ENCODE peak calls at places on chromosomes 4 and X, in eight cellular contexts. Z, I, H, N, P, S, E and O are unnamed samples.

GRCh38 chrX:119118780-119119395 is 8.7 kb downstream of the KIAA1210 start:
- DNase-seq in Z (peak; percentile 67), I (peak; percentile 49), H (peak; percentile 32), N (peak; percentile 63), P (peak; percentile 8), S (peak; percentile 33), E (peak; percentile 33), O (no peak)

GRCh38 chr4:128690009-128690408 is 119.5 kb upstream of the JADE1 start:
- DNase-seq in Z (no peak), I (no peak), H (no peak), N (no peak), P (no peak), S (no peak), E (no peak), O (no peak)

GRCh38 chrX:135531813-135532212 is 11.4 kb downstream of the INTS6L start:
- DNase-seq in Z (no peak), I (no peak), H (no peak), N (no peak), P (peak; percentile 79), S (no peak), E (no peak), O (no peak)

GRCh38 chr4:146123231-146123630 is 52.3 kb upstream of the LSM6 start:
- DNase-seq in Z (no peak), I (no peak), H (no peak), N (no peak), P (no peak), S (no peak), E (no peak), O (no peak)

GRCh38 chr4:172124656-172125308 is 311.6 kb downstream of the GALNTL6 start:
- DNase-seq in Z (no peak), I (no peak), H (no peak), N (no peak), P (no peak), S (no peak), E (no peak), O (no peak)

GRCh38 chr4:8607603-8608481 is 15.3 kb downstream of the CPZ start:
- DNase-seq in Z (no peak), I (no peak), H (peak; percentile 23), N (peak; percentile 33), P (no peak), S (peak; percentile 14), E (no peak), O (no peak)

GRCh38 chr4:122836941-122837340 is 10.3 kb downstream of the FGF2 start:
- DNase-seq in Z (no peak), I (no peak), H (no peak), N (no peak), P (peak; percentile 49), S (no peak), E (peak; percentile 38), O (no peak)

GRCh38 chr4:7352486-7352885 is 82.2 kb downstream of the PSAPL1 start:
- DNase-seq in Z (no peak), I (no peak), H (no peak), N (no peak), P (no peak), S (no peak), E (no peak), O (no peak)

GRCh38 chr4:69717778-69718177 is 42.6 kb downstream of the SULT1B1 start:
- DNase-seq in Z (no peak), I (no peak), H (no peak), N (no peak), P (no peak), S (no peak), E (no peak), O (peak; percentile 4)

GRCh38 chr4:89164400-89164799 is 53.1 kb downstream of the TIGD2 start:
- DNase-seq in Z (no peak), I (no peak), H (no peak), N (no peak), P (no peak), S (no peak), E (no peak), O (no peak)

GRCh38 chrX:47285762-47286320 is 53.0 kb downstream of the USP11 start:
- DNase-seq in Z (no peak), I (no peak), H (no peak), N (no peak), P (no peak), S (no peak), E (no peak), O (no peak)

GRCh38 chr4:22932326-22932725 is 239.6 kb downstream of the GBA3 start:
- DNase-seq in Z (no peak), I (no peak), H (peak; percentile 17), N (no peak), P (no peak), S (no peak), E (no peak), O (no peak)